ENCODE peak calls at places on chromosomes 1 and 21, in six cellular contexts. L is HL-60, D is GM12891, W is sigmoid colon, Z is HepG2, E is endothelial cell of umbilical vein. U is an unnamed sample.

GRCh38 chr1:184075040-184076029 is 23.8 kb downstream of the TSEN15 start:
- DNase-seq in L (no peak), D (no peak), W (peak), Z (peak), E (peak), U (no peak)

GRCh38 chr1:10867914-10868598 is 71.6 kb upstream of the CASZ1 start:
- DNase-seq in L (no peak), D (no peak), W (no peak), Z (no peak), E (no peak), U (no peak)

GRCh38 chr1:23369335-23370013 is at the start of gene ZNF436:
- DNase-seq in L (no peak), D (no peak), W (peak), Z (peak), E (peak), U (no peak)

GRCh38 chr1:202117898-202118371 is 4.8 kb upstream of the GPR37L1 start:
- DNase-seq in L (no peak), D (no peak), W (no peak), Z (peak), E (no peak), U (no peak)

GRCh38 chr1:159829822-159830455 is 3.3 kb downstream of the SLAMF8 start:
- DNase-seq in L (no peak), D (no peak), W (no peak), Z (no peak), E (no peak), U (no peak)

GRCh38 chr21:16419188-16419874 is 689.5 kb downstream of the USP25 start:
- DNase-seq in L (no peak), D (no peak), W (peak), Z (peak), E (peak), U (no peak)

GRCh38 chr1:64487061-64487460 is 17.1 kb downstream of the CACHD1 start:
- DNase-seq in L (no peak), D (no peak), W (no peak), Z (no peak), E (no peak), U (no peak)

GRCh38 chr21:40618216-40618615 is 228.7 kb downstream of the DSCAM start:
- DNase-seq in L (no peak), D (no peak), W (no peak), Z (no peak), E (no peak), U (no peak)

GRCh38 chr21:36079010-36079649 is 9.3 kb downstream of the CBR1 start:
- DNase-seq in L (no peak), D (no peak), W (no peak), Z (no peak), E (no peak), U (no peak)

GRCh38 chr1:226365831-226366231 is 42.1 kb downstream of the PARP1 start:
- DNase-seq in L (no peak), D (no peak), W (no peak), Z (no peak), E (peak), U (no peak)
- TF ChIP-seq POLR2AphosphoS5 in L (no peak), D (no peak), W (no peak), Z (no peak), E (no peak), U (no peak)

DNA sequence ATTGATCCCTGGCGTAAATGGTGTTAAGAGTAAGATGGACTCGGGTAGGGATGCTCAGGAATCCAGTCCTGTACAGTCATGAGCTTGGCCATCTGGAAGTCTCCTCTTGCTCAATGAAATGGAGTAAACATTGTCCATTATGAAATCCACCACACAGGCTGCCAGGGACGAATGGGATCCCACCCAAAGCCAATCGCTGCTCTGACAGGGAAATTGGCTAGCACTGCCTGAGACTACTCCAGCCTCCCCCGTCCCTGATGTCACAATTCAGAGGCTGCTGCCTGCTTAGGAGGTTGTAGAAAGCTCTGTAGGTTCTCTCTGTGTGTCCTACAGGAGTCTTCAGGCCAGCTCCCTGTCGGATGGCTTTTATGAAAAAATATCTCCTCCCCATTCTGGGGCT is at the start of gene HSD11B1:
- DNase-seq in L (peak), D (no peak), W (peak), Z (no peak), E (no peak), U (no peak)
- TF ChIP-seq POLR2AphosphoS5 in L (no peak), D (no peak), W (peak), Z (no peak), E (no peak), U (no peak)

GRCh38 chr1:203440780-203441179 is 34.8 kb upstream of the PRELP start:
- DNase-seq in L (no peak), D (no peak), W (peak), Z (no peak), E (peak), U (no peak)
- TF ChIP-seq POLR2AphosphoS5 in L (no peak), D (no peak), W (no peak), Z (no peak), E (no peak), U (no peak)

DNA sequence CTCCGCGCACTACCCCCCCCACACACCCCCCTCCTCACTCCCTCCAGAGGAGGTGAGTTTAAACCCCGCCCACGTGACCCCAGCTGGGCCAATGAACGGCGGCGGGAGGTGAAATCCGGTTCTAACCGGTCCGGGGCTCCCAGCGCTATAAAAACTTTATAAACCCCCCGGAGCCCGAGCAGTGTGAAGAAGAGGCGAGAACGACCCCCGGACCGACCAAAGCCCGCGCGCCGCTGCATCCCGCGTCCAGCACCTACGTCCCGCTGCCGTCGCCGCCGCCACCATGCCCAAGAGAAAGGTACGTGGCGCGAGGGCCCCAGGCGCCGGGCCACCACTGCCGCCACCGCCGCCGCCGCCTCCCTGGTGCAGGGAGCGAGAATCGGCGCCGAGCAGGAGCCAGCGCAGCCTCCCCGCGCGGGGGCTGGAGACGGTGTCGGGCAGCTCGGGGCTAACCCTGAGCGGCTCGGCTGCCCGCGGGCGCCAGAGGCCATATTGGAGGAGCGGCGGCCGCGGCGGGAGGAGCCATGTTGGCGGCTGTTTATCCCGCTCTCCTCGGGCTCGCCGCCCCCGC is at the start of gene HMGN2:
- DNase-seq in L (no peak), D (peak), W (peak), Z (peak), E (peak), U (peak)
- TF ChIP-seq POLR2AphosphoS5 in L (peak), D (no peak), W (peak), Z (peak), E (peak), U (peak)

DNA sequence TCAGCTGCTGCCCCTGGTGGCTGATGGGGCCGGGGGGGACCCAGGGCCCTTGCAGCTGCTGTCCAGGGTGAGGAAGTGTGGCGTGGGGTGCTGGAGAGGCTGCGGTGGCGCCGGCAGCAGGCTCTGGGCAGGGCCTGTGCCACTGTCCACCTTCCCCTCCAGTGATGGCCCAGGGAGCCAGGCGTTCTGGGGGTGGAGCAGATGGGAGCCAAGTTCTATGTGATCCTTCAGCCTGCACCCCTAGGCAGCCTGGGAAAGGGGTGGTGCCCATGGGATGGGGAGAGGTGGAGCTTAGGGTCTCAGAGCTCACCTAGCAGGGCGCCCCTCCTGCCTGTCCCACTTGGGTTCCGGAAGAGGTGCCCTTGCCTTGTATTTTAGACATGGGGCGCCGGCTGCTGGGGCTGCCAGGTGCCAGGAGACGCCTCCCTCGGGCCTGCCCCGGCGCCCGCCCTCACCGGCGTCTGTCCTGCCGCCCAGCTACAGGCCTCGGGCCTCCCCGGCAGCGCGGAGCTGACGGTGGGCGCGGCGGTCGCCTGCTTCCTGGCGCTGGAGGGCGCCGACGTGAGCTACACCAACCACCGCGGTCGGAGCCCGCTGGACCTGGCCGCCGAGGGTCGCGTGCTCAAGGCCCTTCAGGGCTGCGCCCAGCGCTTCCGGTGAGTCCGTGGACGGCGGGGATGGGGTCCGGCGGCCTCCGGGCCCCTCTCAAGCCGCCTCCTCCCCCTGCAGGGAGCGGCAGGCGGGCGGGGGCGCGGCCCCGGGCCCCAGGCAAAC is 3.1 kb upstream of the MMP23B start:
- DNase-seq in L (no peak), D (peak), W (peak), Z (no peak), E (no peak), U (no peak)
- TF ChIP-seq POLR2AphosphoS5 in L (no peak), D (no peak), W (no peak), Z (no peak), E (no peak), U (no peak)

GRCh38 chr1:77888429-77889239 is at the start of gene NEXN:
- DNase-seq in L (no peak), D (peak), W (peak), Z (peak), E (peak), U (no peak)
- TF ChIP-seq POLR2AphosphoS5 in L (no peak), D (no peak), W (peak), Z (no peak), E (peak), U (no peak)

DNA sequence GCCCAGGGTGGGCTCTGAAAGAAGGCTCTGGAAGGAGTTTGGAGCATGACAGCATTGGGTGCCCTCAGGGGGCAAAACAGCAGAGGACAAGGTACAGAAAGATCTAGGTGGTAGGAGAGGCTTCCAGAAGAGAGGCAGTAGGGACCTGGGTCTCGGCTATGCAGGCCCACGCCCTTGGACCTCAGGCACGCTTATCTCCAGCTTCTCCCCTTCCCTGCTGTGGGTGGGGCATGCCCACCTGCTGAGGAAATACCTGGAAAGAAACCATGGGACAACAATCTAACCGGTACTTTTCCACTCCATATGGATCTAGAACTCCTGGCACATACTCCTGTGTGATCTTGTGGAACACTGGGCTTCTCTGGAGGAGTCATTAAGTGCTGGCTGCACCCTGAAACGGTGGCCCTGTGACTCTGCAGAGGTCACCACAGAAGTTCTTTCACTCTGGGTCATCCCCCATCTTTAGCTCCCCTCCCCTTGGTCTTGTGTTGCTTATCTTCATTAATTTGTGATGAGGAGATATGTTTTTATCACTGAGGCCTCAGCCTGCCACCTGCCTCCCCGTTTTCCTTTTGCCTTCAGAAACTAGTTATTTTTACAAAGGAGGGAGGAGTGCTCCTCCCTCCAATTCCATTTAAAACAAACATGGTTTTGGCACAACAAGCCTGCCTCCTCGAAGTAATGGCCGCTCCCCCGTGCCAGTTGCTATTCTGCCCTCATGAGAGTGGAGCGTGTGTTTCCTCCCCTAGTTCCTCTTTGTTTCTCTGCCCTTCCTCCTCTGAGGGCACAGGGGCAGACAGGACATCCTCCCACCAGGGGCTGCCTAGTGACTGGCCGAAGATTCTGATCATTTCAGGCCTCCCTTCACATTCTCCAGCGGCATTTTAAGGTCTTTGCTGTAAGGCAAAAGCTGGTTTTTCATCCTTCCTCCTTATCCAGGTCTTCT is 78.0 kb upstream of the ATP5PO start:
- DNase-seq in L (peak), D (no peak), W (no peak), Z (no peak), E (peak), U (no peak)
- TF ChIP-seq POLR2AphosphoS5 in L (peak), D (no peak), W (no peak), Z (no peak), E (no peak), U (no peak)

GRCh38 chr1:200153277-200154055 is 126.0 kb downstream of the NR5A2 start:
- DNase-seq in L (no peak), D (no peak), W (no peak), Z (no peak), E (peak), U (no peak)
- TF ChIP-seq POLR2AphosphoS5 in L (no peak), D (no peak), W (no peak), Z (no peak), E (no peak), U (no peak)

GRCh38 chr1:244633140-244633539 is 19.8 kb upstream of the DESI2 start:
- DNase-seq in L (no peak), D (no peak), W (no peak), Z (no peak), E (no peak), U (no peak)

GRCh38 chr1:244639561-244639960 is 13.4 kb upstream of the DESI2 start:
- DNase-seq in L (no peak), D (no peak), W (no peak), Z (no peak), E (no peak), U (no peak)

GRCh38 chr1:244642526-244642925 is 10.4 kb upstream of the DESI2 start:
- DNase-seq in L (no peak), D (no peak), W (no peak), Z (no peak), E (no peak), U (no peak)

GRCh38 chr1:244640917-244641316 is 12.0 kb upstream of the DESI2 start:
- DNase-seq in L (no peak), D (no peak), W (no peak), Z (no peak), E (no peak), U (no peak)

GRCh38 chr1:244636488-244637259 is 16.3 kb upstream of the DESI2 start:
- DNase-seq in L (no peak), D (no peak), W (no peak), Z (no peak), E (no peak), U (no peak)
- TF ChIP-seq POLR2AphosphoS5 in L (no peak), D (no peak), W (no peak), Z (no peak), E (no peak), U (no peak)